ENCODE peak calls at places on chromosomes 16 and 17, in nine cellular contexts. T, F, R, L, Y, D, W, M and X are unnamed samples.

GRCh38 chr17:50149425-50150353 is 788 bp downstream of the PPP1R9B start:
- DNase-seq in T (no peak), F (no peak), R (no peak), L (no peak), Y (peak; percentile 64), D (no peak), W (peak; percentile 31), M (peak; percentile 88), X (no peak)

GRCh38 chr17:44547625-44548297 is 9.5 kb upstream of the FZD2 start:
- DNase-seq in T (no peak), F (no peak), R (no peak), L (peak; percentile 45), Y (no peak), D (no peak), W (no peak), M (no peak), X (no peak)

GRCh38 chr16:50603206-50604064 is 55.2 kb downstream of the NKD1 start:
- DNase-seq in T (no peak), F (no peak), R (no peak), L (no peak), Y (peak; percentile 33), D (peak; percentile 45), W (peak; percentile 55), M (no peak), X (no peak)

GRCh38 chr17:20284018-20284417 is 183.3 kb downstream of the LGALS9B start:
- DNase-seq in T (no peak), F (no peak), R (no peak), L (no peak), Y (no peak), D (peak; percentile 19), W (no peak), M (no peak), X (no peak)

GRCh38 chr17:77363821-77364361 is 223.1 kb downstream of the SEC14L1 start:
- DNase-seq in T (no peak), F (peak; percentile 51), R (peak; percentile 54), L (no peak), Y (no peak), D (no peak), W (no peak), M (peak; percentile 77), X (no peak)

GRCh38 chr16:88338111-88338510 is 44.6 kb upstream of the ZNF469 start:
- DNase-seq in T (no peak), F (no peak), R (no peak), L (no peak), Y (no peak), D (no peak), W (no peak), M (no peak), X (no peak)

GRCh38 chr17:28369684-28370034 is 448 bp downstream of the VTN start:
- DNase-seq in T (no peak), F (no peak), R (no peak), L (no peak), Y (no peak), D (no peak), W (no peak), M (no peak), X (no peak)

GRCh38 chr16:78183886-78184553 is 84.6 kb downstream of the WWOX start:
- DNase-seq in T (no peak), F (peak; percentile 53), R (no peak), L (no peak), Y (peak; percentile 12), D (no peak), W (no peak), M (no peak), X (no peak)

GRCh38 chr17:45656527-45657181 is 127.5 kb upstream of the CRHR1 start:
- DNase-seq in T (no peak), F (no peak), R (no peak), L (no peak), Y (no peak), D (no peak), W (no peak), M (peak; percentile 8), X (no peak)

GRCh38 chr17:37710344-37710886 is 34.4 kb downstream of the HNF1B start:
- DNase-seq in T (no peak), F (no peak), R (no peak), L (peak; percentile 61), Y (peak; percentile 39), D (no peak), W (peak; percentile 73), M (no peak), X (no peak)

GRCh38 chr17:19238167-19238505 is 970 bp downstream of the EPN2 start:
- DNase-seq in T (peak; percentile 45), F (no peak), R (no peak), L (peak; percentile 9), Y (peak; percentile 49), D (no peak), W (no peak), M (no peak), X (no peak)

GRCh38 chr17:28370035-28370743 is at the start of gene VTN:
- DNase-seq in T (no peak), F (no peak), R (no peak), L (peak; percentile 49), Y (peak; percentile 64), D (no peak), W (no peak), M (no peak), X (no peak)

GRCh38 chr16:19284207-19284606 is 1.3 kb upstream of the CLEC19A start:
- DNase-seq in T (peak; percentile 39), F (peak; percentile 87), R (no peak), L (no peak), Y (no peak), D (no peak), W (peak; percentile 71), M (no peak), X (no peak)

GRCh38 chr17:57565119-57565635 is 179.9 kb downstream of the CCDC182 start:
- DNase-seq in T (no peak), F (no peak), R (no peak), L (no peak), Y (no peak), D (no peak), W (no peak), M (no peak), X (no peak)

GRCh38 chr16:89581861-89582563 is 6.5 kb downstream of the CPNE7 start:
- DNase-seq in T (no peak), F (no peak), R (no peak), L (no peak), Y (peak; percentile 69), D (no peak), W (no peak), M (no peak), X (no peak)

GRCh38 chr17:43719578-43719977 is 39.0 kb downstream of the SOST start:
- DNase-seq in T (no peak), F (no peak), R (no peak), L (peak; percentile 43), Y (no peak), D (no peak), W (no peak), M (no peak), X (no peak)

GRCh38 chr16:28280881-28281836 is 11.2 kb upstream of the SBK1 start:
- DNase-seq in T (no peak), F (no peak), R (no peak), L (no peak), Y (no peak), D (no peak), W (no peak), M (no peak), X (no peak)

GRCh38 chr17:28743243-28744103 is at the start of gene TRAF4:
- DNase-seq in T (peak; percentile 96), F (peak; percentile 77), R (peak; percentile 74), L (peak; percentile 90), Y (peak; percentile 92), D (peak; percentile 85), W (peak; percentile 86), M (peak; percentile 92), X (peak; percentile 81)